ENCODE peak calls at places on chromosomes 1 and 21, in six cellular contexts. H is GM12865, S is bronchial epithelial cell, A is DND-41, D is fibroblast of mammary gland, U is mucosa of descending colon. W is an unnamed sample.

GRCh38 chr1:76281306-76281705 is 206.8 kb downstream of the ST6GALNAC3 start:
- DNase-seq in H (no peak), S (no peak), A (no peak), D (no peak), U (no peak), W (no peak)

GRCh38 chr1:154765970-154766369 is 104.1 kb downstream of the KCNN3 start:
- DNase-seq in H (no peak), S (peak), A (no peak), D (peak), U (no peak), W (peak)

GRCh38 chr1:248793592-248793991 is 32.1 kb downstream of the SH3BP5L start:
- DNase-seq in H (peak), S (no peak), A (no peak), D (no peak), U (no peak), W (no peak)

GRCh38 chr1:117015701-117016100 is 14.1 kb downstream of the CD101 start:
- DNase-seq in H (no peak), S (no peak), A (no peak), D (no peak), U (no peak), W (no peak)

GRCh38 chr1:11071463-11072215 is 11.8 kb upstream of the SRM start:
- DNase-seq in H (no peak), S (no peak), A (no peak), D (no peak), U (no peak), W (no peak)

GRCh38 chr21:34100789-34101188 is 27.4 kb downstream of the MRPS6 start:
- DNase-seq in H (no peak), S (peak), A (no peak), D (peak), U (no peak), W (no peak)

GRCh38 chr1:155179107-155180031 is 5.7 kb downstream of the TRIM46 start:
- DNase-seq in H (no peak), S (no peak), A (no peak), D (no peak), U (peak), W (no peak)

GRCh38 chr1:192831706-192832355 is 23.0 kb downstream of the RGS2 start:
- DNase-seq in H (no peak), S (peak), A (no peak), D (no peak), U (no peak), W (peak)

GRCh38 chr1:87224209-87224608 is 104.5 kb upstream of the LMO4 start:
- DNase-seq in H (no peak), S (peak), A (no peak), D (peak), U (no peak), W (peak)

GRCh38 chr21:34582506-34583150 is 32.3 kb downstream of the RCAN1 start:
- DNase-seq in H (peak), S (peak), A (no peak), D (peak), U (peak), W (peak)

DNA sequence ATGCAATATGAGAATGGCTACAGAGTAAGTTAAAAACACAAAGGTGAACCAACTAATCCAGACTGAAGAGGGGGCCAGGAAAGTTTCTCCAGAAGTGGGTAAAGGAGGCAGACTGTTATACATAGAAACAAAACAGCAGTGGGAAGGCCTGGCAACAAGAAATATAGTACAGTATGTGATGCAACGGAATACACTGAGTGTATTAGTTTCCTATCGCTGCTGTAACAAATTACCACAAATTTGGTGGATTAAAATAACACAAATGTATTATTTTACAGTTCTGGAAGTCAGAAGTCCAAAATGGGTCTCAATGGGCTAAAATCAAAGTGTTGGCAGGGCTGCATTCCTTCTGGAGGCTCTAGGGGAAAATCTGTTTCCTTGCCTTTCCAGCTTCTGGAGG is 95.2 kb downstream of the ZSWIM5 start:
- DNase-seq in H (no peak), S (no peak), A (no peak), D (no peak), U (no peak), W (no peak)
- H3K4me3 ChIP-seq in H (no peak), S (no peak), A (no peak), D (no peak), U (no peak), W (no peak)

DNA sequence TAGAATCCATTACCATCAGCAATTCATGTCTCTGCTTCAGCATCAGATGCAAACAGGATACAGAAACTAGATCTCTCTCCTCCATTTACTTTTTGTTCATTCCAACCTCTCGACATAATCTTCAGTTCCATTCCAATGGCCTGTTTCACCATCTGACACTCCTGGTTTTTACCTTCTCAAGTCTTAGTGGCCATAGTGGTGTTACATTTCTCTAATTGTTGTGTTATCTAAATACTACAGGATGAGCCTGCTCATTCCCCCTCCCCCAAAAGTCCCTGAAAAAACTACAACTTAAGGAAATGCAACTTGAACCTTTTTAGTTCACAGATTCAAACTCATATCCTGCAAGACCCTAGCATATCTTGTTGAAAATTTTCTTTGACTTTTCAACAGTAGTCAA is 4.0 kb downstream of the NRIP1 start:
- DNase-seq in H (no peak), S (peak), A (no peak), D (no peak), U (no peak), W (peak)
- H3K4me3 ChIP-seq in H (no peak), S (no peak), A (no peak), D (no peak), U (no peak), W (no peak)

GRCh38 chr1:109300650-109301151 is 6.1 kb downstream of the MYBPHL start:
- DNase-seq in H (no peak), S (no peak), A (no peak), D (no peak), U (no peak), W (no peak)

GRCh38 chr1:109299984-109300343 is 6.8 kb downstream of the MYBPHL start:
- DNase-seq in H (no peak), S (no peak), A (no peak), D (no peak), U (no peak), W (no peak)

GRCh38 chr1:109298666-109299086 is 8.1 kb downstream of the MYBPHL start:
- DNase-seq in H (no peak), S (peak), A (no peak), D (peak), U (no peak), W (no peak)

GRCh38 chr1:109301874-109302273 is 4.9 kb downstream of the MYBPHL start:
- DNase-seq in H (no peak), S (no peak), A (no peak), D (no peak), U (no peak), W (no peak)

GRCh38 chr1:109299087-109299983 is 7.5 kb downstream of the MYBPHL start:
- DNase-seq in H (no peak), S (peak), A (no peak), D (peak), U (no peak), W (peak)
- H3K4me3 ChIP-seq in H (no peak), S (no peak), A (no peak), D (no peak), U (no peak), W (no peak)

GRCh38 chr1:112743174-112744018 is 28.3 kb upstream of the PPM1J start:
- DNase-seq in H (no peak), S (peak), A (no peak), D (peak), U (no peak), W (no peak)
- H3K4me3 ChIP-seq in H (no peak), S (peak), A (no peak), D (peak), U (no peak), W (peak)

DNA sequence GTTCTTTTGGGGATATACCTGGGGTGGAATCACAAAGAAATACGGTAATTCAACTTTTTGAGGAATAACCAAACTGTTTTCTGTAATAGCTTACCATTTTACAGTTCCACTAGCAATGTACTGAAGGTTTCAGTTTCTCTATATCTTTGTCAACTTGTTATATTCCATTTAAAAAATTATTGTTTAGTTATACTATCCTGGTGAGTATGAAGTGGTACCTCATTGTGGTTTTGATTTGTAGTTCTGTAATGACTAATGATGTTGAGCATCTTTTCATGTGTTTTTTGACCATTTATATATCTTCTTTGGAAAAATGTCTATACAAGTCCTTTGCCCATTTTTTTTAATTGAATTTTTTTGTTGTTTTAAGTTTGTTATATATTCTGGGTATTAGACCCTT is 39.4 kb downstream of the MAST2 start:
- DNase-seq in H (no peak), S (no peak), A (no peak), D (no peak), U (no peak), W (no peak)
- H3K4me3 ChIP-seq in H (no peak), S (no peak), A (no peak), D (no peak), U (no peak), W (no peak)

DNA sequence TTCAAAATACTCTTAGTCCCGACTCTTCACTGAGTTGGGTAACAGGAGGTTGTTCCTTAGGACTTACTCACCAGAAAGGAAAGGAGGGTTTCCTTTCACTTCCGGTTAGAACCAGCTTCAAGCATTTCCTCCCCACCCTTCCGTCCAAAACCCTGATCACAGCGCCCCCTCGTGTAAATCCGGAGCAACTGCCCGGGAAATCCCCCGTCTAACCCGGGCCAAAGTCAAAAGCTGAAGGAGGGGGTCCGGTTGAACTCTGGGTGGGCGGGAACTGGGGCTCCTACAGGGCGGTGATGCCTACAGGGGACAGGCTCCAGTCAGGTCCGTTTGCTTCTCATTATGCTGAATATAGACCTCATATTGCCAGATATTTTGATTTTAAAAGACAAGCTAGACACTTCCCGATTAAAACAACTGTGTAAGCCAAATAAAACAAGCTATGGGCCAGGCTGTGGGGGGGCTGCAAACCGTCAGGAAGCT is 15.0 kb upstream of the MTARC2 start:
- DNase-seq in H (peak), S (peak), A (peak), D (peak), U (peak), W (peak)
- H3K4me3 ChIP-seq in H (no peak), S (peak), A (no peak), D (peak), U (no peak), W (peak)

GRCh38 chr1:109274533-109275476 is 8.1 kb downstream of the PSRC1 start:
- DNase-seq in H (no peak), S (peak), A (no peak), D (no peak), U (peak), W (peak)

GRCh38 chr1:109273570-109274288 is 9.2 kb downstream of the PSRC1 start:
- DNase-seq in H (no peak), S (no peak), A (no peak), D (no peak), U (peak), W (no peak)

GRCh38 chr1:109272831-109273547 is 10.0 kb downstream of the PSRC1 start:
- DNase-seq in H (no peak), S (no peak), A (no peak), D (no peak), U (peak), W (no peak)

GRCh38 chr1:109277434-109278204 is 5.3 kb downstream of the PSRC1 start:
- DNase-seq in H (peak), S (peak), A (peak), D (peak), U (peak), W (peak)

GRCh38 chr1:109275706-109276345 is 7.1 kb downstream of the PSRC1 start:
- DNase-seq in H (no peak), S (peak), A (no peak), D (peak), U (no peak), W (peak)
- H3K4me3 ChIP-seq in H (no peak), S (no peak), A (no peak), D (no peak), U (no peak), W (no peak)

DNA sequence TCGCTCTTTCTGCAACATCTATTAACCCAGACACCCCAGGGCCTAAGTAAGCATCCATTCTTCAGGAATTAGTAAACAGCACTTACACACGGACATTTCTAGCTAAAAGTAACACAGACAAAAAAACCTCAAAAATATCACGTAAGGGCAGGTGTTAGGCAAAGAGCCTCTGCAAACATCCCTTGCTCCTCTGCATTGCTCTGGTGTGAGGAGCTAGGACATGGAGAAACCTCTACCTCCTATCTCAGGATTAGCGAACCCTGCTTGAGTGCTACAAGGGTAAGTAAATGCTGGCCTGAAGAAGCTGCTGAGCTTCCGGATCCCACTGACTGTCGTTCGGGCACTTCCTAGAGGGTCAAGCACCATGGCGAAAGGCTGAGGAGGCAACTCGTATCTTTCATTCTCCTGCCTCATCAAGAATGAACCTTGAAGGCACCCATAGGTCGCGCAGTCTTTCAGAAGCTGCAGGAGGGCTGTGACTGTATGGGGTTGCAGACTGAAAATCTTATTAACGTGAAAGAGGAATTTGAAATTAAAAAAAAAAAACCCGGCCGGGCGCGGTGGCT is 2.1 kb downstream of the PTGER3 start:
- DNase-seq in H (no peak), S (no peak), A (no peak), D (no peak), U (no peak), W (no peak)
- H3K4me3 ChIP-seq in H (no peak), S (no peak), A (no peak), D (no peak), U (no peak), W (peak)

DNA sequence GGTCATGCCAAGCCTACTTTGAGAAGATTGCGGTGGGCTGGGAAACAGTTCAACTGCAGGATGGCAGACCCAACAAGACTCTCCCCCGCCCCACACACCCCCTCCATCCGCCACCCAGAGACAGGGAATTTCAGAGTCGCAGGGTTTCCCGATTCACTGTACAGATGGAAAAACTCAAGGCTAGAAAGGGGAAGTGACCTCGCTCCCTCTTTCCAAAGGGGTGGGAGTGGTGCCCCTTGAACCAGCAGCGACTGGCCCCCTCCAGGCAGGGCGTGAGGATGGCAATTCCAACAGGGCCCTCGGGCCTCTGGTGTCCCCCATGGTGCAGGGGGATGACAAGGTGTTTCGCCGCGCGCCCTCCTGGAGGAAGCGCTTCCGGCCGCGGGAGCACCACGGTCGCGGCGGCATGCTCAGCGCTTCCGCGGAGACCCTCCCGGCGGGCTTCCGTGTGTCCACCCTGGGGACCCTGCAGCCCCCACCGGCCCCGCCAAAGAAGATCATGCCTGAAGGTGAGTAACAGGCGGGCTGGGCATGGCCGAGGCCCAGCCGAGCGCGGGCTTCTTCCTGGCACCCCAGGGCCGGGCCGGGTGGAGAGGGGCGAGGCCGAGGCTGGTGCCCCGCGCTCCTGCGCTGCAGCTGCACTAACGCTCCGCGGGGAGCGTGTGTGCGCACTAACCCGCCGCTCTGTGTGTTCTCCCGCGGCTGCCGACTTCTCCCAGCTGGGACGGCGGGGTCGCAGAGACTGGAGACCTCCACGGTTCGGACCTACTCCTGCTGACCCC is 10.4 kb downstream of the MYOG start:
- DNase-seq in H (no peak), S (no peak), A (no peak), D (no peak), U (no peak), W (no peak)
- H3K4me3 ChIP-seq in H (no peak), S (no peak), A (no peak), D (no peak), U (no peak), W (no peak)

DNA sequence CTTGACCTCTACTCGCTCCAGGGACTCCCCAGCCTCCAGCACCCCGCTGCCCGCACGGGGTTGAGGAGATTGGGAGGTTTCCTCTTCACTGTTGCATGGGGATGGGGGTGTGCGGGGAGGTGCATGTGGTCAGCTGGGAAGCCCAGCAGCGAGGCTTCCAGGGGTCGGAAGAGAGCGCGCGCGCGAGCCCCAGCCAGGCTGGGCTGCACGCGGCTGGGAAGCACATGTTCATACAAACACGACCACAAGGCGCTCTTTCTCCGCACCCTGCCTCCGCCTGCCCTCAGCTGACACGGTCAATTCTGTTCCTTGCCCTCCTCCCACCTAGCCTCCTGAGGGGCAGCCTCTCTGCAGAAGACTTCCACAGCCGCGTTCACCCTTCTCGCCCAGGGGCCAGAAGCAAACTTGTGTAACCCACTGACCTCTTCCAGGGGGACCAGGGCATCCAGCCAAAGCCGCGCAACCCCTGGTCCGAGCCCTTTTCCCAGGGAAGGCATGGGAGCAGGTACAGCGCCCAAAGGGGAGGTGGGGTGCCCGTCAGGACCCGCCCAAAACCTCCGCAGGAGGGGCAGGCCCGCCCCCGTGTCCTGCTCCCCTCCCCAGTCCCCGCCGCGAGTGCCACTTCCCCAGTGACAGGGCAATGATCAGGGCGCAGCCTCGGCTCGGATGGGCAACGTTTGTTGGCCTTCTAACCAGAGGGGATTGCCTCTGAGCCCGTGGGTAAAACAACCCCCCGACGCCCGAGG is 1.3 kb downstream of the COL24A1 start:
- DNase-seq in H (peak), S (no peak), A (no peak), D (peak), U (peak), W (peak)
- H3K4me3 ChIP-seq in H (peak), S (no peak), A (no peak), D (peak), U (no peak), W (peak)